ENCODE peak calls at places on chromosomes 12 and 14, in ten cellular contexts. J is posterior vena cava; M is astrocyte of the hippocampus; N is T-helper 1 cell; D is fibroblast of pulmonary artery; U is stimulated activated CD4-positive, alpha-beta T cell treated with anti-CD3 and anti-CD28 coated beads, TNF-alpha, amount 100 ng/mL, for 4 hours; W is endothelial cell; I is NCI-H345; A is upper lobe of left lung; F is K562. Q is an unnamed sample.

GRCh38 chr12:103350116-103350515 is 145.7 kb downstream of the C12orf42 start:
- DNase-seq in J (no peak), M (no peak), N (no peak), D (no peak), U (no peak), W (no peak), I (no peak), A (no peak), F (no peak), Q (no peak)

GRCh38 chr14:47511829-47512228 is 163.6 kb downstream of the MDGA2 start:
- DNase-seq in J (no peak), M (no peak), N (no peak), D (no peak), U (no peak), W (no peak), I (no peak), A (no peak), F (no peak), Q (no peak)

GRCh38 chr14:50714452-50715073 is 46.5 kb upstream of the SAV1 start:
- DNase-seq in J (no peak), M (peak), N (peak), D (peak), U (no peak), W (peak), I (no peak), A (no peak), F (peak), Q (peak)

GRCh38 chr12:75834591-75834990 is 197.0 kb downstream of the PHLDA1 start:
- DNase-seq in J (no peak), M (no peak), N (no peak), D (no peak), U (no peak), W (no peak), I (no peak), A (no peak), F (no peak), Q (no peak)

GRCh38 chr14:104977008-104977680 is 1.0 kb downstream of the AHNAK2 start:
- DNase-seq in J (peak), M (no peak), N (no peak), D (no peak), U (no peak), W (no peak), I (no peak), A (no peak), F (no peak), Q (no peak)

GRCh38 chr14:23085458-23085857 is 9.5 kb downstream of the ACIN1 start:
- DNase-seq in J (no peak), M (no peak), N (no peak), D (no peak), U (no peak), W (no peak), I (no peak), A (no peak), F (no peak), Q (no peak)

GRCh38 chr14:99261916-99262787 is 9.8 kb downstream of the BCL11B start:
- DNase-seq in J (no peak), M (no peak), N (peak), D (no peak), U (no peak), W (no peak), I (no peak), A (peak), F (no peak), Q (no peak)

GRCh38 chr14:45810152-45810872 is 557.3 kb upstream of the MIS18BP1 start:
- DNase-seq in J (no peak), M (peak), N (no peak), D (no peak), U (no peak), W (peak), I (peak), A (no peak), F (no peak), Q (peak)

GRCh38 chr12:65505321-65506121 is 227.0 kb downstream of the MSRB3 start:
- DNase-seq in J (no peak), M (peak), N (no peak), D (no peak), U (no peak), W (no peak), I (no peak), A (no peak), F (no peak), Q (no peak)

GRCh38 chr12:104630230-104630670 is 173.5 kb downstream of the CHST11 start:
- DNase-seq in J (no peak), M (no peak), N (no peak), D (no peak), U (no peak), W (no peak), I (peak), A (no peak), F (no peak), Q (no peak)

Q was measured in HuH-7.5.